ENCODE peak calls at places on chromosomes 3 and 15, in ten cellular contexts. M is CD4-positive, alpha-beta memory T cell; S is neural progenitor cell; I is lower lobe of right lung; H is A549; D is upper lobe of left lung; F is endodermal cell; K is tibial artery; Q is H9; Z is lung. J is an unnamed sample.

GRCh38 chr3:150763122-150763840 is at the start of gene SIAH2:
- DNase-seq in M (peak), S (peak), I (peak), H (peak), D (peak), F (peak), K (peak), Q (peak), Z (peak), J (peak)

GRCh38 chr15:68330911-68331310 is 53.4 kb downstream of the FEM1B start:
- DNase-seq in M (no peak), S (peak), I (no peak), H (no peak), D (no peak), F (peak), K (no peak), Q (no peak), Z (no peak), J (no peak)

GRCh38 chr3:100525753-100526612 is 33.6 kb downstream of the TMEM45A start:
- DNase-seq in M (no peak), S (no peak), I (no peak), H (no peak), D (no peak), F (peak), K (peak), Q (no peak), Z (no peak), J (no peak)

GRCh38 chr15:37865687-37866086 is 68.8 kb upstream of the TMCO5A start:
- DNase-seq in M (no peak), S (no peak), I (no peak), H (no peak), D (no peak), F (no peak), K (no peak), Q (no peak), Z (no peak), J (no peak)

GRCh38 chr15:86183765-86184491 is 104.3 kb downstream of the AGBL1 start:
- DNase-seq in M (no peak), S (peak), I (no peak), H (no peak), D (no peak), F (no peak), K (no peak), Q (no peak), Z (no peak), J (no peak)

GRCh38 chr15:98292442-98293240 is 332.1 kb downstream of the ARRDC4 start:
- DNase-seq in M (no peak), S (peak), I (no peak), H (peak), D (peak), F (peak), K (peak), Q (peak), Z (no peak), J (peak)

GRCh38 chr3:46982581-46982980 is 3.1 kb downstream of the NBEAL2 start:
- DNase-seq in M (no peak), S (no peak), I (peak), H (no peak), D (no peak), F (no peak), K (no peak), Q (no peak), Z (no peak), J (no peak)

GRCh38 chr3:109195812-109196211 is 59.3 kb downstream of the C3orf85 start:
- DNase-seq in M (no peak), S (no peak), I (no peak), H (peak), D (no peak), F (no peak), K (no peak), Q (no peak), Z (no peak), J (no peak)

GRCh38 chr15:70120109-70120508 is 22.4 kb upstream of the TLE3 start:
- DNase-seq in M (no peak), S (no peak), I (no peak), H (no peak), D (no peak), F (no peak), K (no peak), Q (no peak), Z (no peak), J (no peak)

GRCh38 chr3:48422691-48423090 is 7.2 kb downstream of the PLXNB1 start:
- DNase-seq in M (no peak), S (no peak), I (no peak), H (no peak), D (no peak), F (no peak), K (no peak), Q (no peak), Z (no peak), J (no peak)

GRCh38 chr3:63876260-63876659 is 12.6 kb downstream of the ATXN7 start:
- DNase-seq in M (no peak), S (no peak), I (no peak), H (no peak), D (no peak), F (no peak), K (no peak), Q (no peak), Z (no peak), J (no peak)

GRCh38 chr15:78077053-78077859 is at the start of gene TBC1D2B:
- DNase-seq in M (peak), S (peak), I (peak), H (peak), D (peak), F (peak), K (peak), Q (peak), Z (peak), J (peak)

GRCh38 chr15:78079296-78080087 is 2.0 kb upstream of the TBC1D2B start:
- DNase-seq in M (no peak), S (no peak), I (peak), H (no peak), D (peak), F (no peak), K (no peak), Q (no peak), Z (no peak), J (no peak)

GRCh38 chr15:78076231-78077052 is 1.1 kb downstream of the TBC1D2B start:
- DNase-seq in M (no peak), S (peak), I (no peak), H (no peak), D (no peak), F (no peak), K (no peak), Q (no peak), Z (no peak), J (no peak)

GRCh38 chr15:78075490-78076230 is 1.9 kb downstream of the TBC1D2B start:
- DNase-seq in M (no peak), S (peak), I (no peak), H (no peak), D (peak), F (peak), K (peak), Q (peak), Z (peak), J (no peak)

GRCh38 chr15:78077860-78078187 is 313 bp upstream of the TBC1D2B start:
- DNase-seq in M (no peak), S (no peak), I (no peak), H (no peak), D (no peak), F (no peak), K (no peak), Q (no peak), Z (no peak), J (no peak)
- H3K27ac ChIP-seq in M (peak), S (no peak), I (peak), H (peak), D (peak), F (no peak), K (peak), Q (no peak), Z (peak), J (peak)

GRCh38 chr3:101873619-101874018 is 24.3 kb downstream of the NFKBIZ start:
- DNase-seq in M (no peak), S (no peak), I (no peak), H (no peak), D (no peak), F (no peak), K (no peak), Q (no peak), Z (no peak), J (no peak)
- H3K27ac ChIP-seq in M (no peak), S (no peak), I (no peak), H (no peak), D (no peak), F (no peak), K (no peak), Q (no peak), Z (no peak), J (no peak)

GRCh38 chr3:9099711-9100110 is 136.4 kb upstream of the RAD18 start:
- DNase-seq in M (no peak), S (no peak), I (no peak), H (no peak), D (no peak), F (peak), K (no peak), Q (no peak), Z (no peak), J (no peak)
- H3K27ac ChIP-seq in M (no peak), S (no peak), I (no peak), H (no peak), D (no peak), F (peak), K (no peak), Q (no peak), Z (no peak), J (no peak)

GRCh38 chr15:39215006-39215405 is 365.9 kb upstream of the THBS1 start:
- DNase-seq in M (no peak), S (no peak), I (no peak), H (no peak), D (no peak), F (no peak), K (no peak), Q (no peak), Z (no peak), J (no peak)

GRCh38 chr15:39209548-39210211 is 371.2 kb upstream of the THBS1 start:
- DNase-seq in M (no peak), S (no peak), I (no peak), H (no peak), D (no peak), F (no peak), K (no peak), Q (no peak), Z (no peak), J (no peak)

GRCh38 chr15:39211108-39211979 is 369.5 kb upstream of the THBS1 start:
- DNase-seq in M (no peak), S (no peak), I (no peak), H (no peak), D (no peak), F (no peak), K (no peak), Q (no peak), Z (no peak), J (no peak)

GRCh38 chr15:39216816-39217215 is 364.1 kb upstream of the THBS1 start:
- DNase-seq in M (no peak), S (no peak), I (no peak), H (no peak), D (no peak), F (no peak), K (no peak), Q (no peak), Z (no peak), J (no peak)

GRCh38 chr15:39213385-39213840 is 367.5 kb upstream of the THBS1 start:
- DNase-seq in M (no peak), S (peak), I (peak), H (no peak), D (peak), F (peak), K (no peak), Q (peak), Z (peak), J (no peak)
- H3K27ac ChIP-seq in M (no peak), S (no peak), I (no peak), H (no peak), D (no peak), F (peak), K (no peak), Q (peak), Z (peak), J (no peak)

GRCh38 chr15:78003539-78004008 is 73.9 kb downstream of the TBC1D2B start:
- DNase-seq in M (no peak), S (peak), I (no peak), H (no peak), D (peak), F (no peak), K (no peak), Q (peak), Z (no peak), J (no peak)

GRCh38 chr15:78002996-78003395 is 74.5 kb downstream of the TBC1D2B start:
- DNase-seq in M (no peak), S (no peak), I (no peak), H (no peak), D (no peak), F (no peak), K (no peak), Q (no peak), Z (no peak), J (no peak)

GRCh38 chr15:78006567-78007205 is 70.8 kb downstream of the TBC1D2B start:
- DNase-seq in M (no peak), S (no peak), I (no peak), H (no peak), D (no peak), F (no peak), K (no peak), Q (no peak), Z (no peak), J (no peak)

GRCh38 chr15:78004222-78004727 is 73.2 kb downstream of the TBC1D2B start:
- DNase-seq in M (no peak), S (peak), I (no peak), H (no peak), D (no peak), F (no peak), K (no peak), Q (no peak), Z (no peak), J (no peak)

GRCh38 chr15:78004919-78005634 is 72.4 kb downstream of the TBC1D2B start:
- DNase-seq in M (no peak), S (no peak), I (peak), H (no peak), D (peak), F (no peak), K (peak), Q (no peak), Z (peak), J (no peak)
- H3K27ac ChIP-seq in M (no peak), S (no peak), I (peak), H (no peak), D (peak), F (no peak), K (peak), Q (no peak), Z (peak), J (no peak)

DNA sequence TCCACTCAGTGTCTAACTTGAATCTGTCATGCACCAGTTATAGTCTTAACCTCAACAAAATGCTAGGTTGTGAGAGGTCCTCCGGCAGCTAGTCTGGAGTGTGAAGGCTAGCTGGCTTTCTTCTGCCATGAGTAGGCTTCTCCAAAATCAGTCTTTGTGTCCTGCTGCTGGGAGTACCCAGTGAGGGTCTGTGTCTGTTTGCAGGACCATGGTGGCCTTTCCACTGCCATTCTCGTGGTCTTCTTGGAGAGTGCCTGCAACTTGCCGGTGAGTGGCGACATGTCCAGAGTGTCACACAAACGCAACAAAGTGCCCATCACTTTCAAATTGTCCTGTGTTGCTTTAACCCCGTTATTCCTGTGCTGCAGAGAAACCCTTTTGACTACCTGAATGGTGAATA is 34.0 kb downstream of the ESYT3 start:
- DNase-seq in M (no peak), S (no peak), I (no peak), H (no peak), D (no peak), F (no peak), K (no peak), Q (no peak), Z (no peak), J (no peak)
- H3K27ac ChIP-seq in M (no peak), S (no peak), I (peak), H (no peak), D (peak), F (no peak), K (no peak), Q (no peak), Z (peak), J (no peak)

J was measured in naive thymus-derived CD4-positive, alpha-beta T cell.